ENCODE peak calls at places on chromosome 18, in five cellular contexts. One of them, this sample, is unnamed.

GRCh38 chr18:49849331-49850217 is 36.2 kb upstream of the ACAA2 start:
- ATAC-seq in WTC11: peak; percentile 91
- ATAC-seq in stimulated activated naive CD8-positive, alpha-beta T cell treated with anti-CD3 and anti-CD28 coated beads, Interleukin-15, amount 100 ng/mL, for 72 hours: no peak
- ATAC-seq in stimulated activated effector memory CD8-positive, alpha-beta T cell treated with anti-CD3 and anti-CD28 coated beads, Interleukin-12 subunit alpha, Interleukin-12 subunit beta, amount 100 ng/mL, for 72 hours: no peak
- ATAC-seq in right lobe of liver: peak; percentile 37
- ATAC-seq in this sample: peak; percentile 40

GRCh38 chr18:50507120-50507590 is 52.7 kb upstream of the MAPK4 start:
- ATAC-seq in WTC11: peak; percentile 100
- ATAC-seq in stimulated activated naive CD8-positive, alpha-beta T cell treated with anti-CD3 and anti-CD28 coated beads, Interleukin-15, amount 100 ng/mL, for 72 hours: peak; percentile 39
- ATAC-seq in stimulated activated effector memory CD8-positive, alpha-beta T cell treated with anti-CD3 and anti-CD28 coated beads, Interleukin-12 subunit alpha, Interleukin-12 subunit beta, amount 100 ng/mL, for 72 hours: no peak
- ATAC-seq in right lobe of liver: peak; percentile 96
- ATAC-seq in this sample: no peak

GRCh38 chr18:56445422-56445821 is 193.0 kb downstream of the TXNL1 start:
- ATAC-seq in WTC11: no peak
- ATAC-seq in stimulated activated naive CD8-positive, alpha-beta T cell treated with anti-CD3 and anti-CD28 coated beads, Interleukin-15, amount 100 ng/mL, for 72 hours: no peak
- ATAC-seq in stimulated activated effector memory CD8-positive, alpha-beta T cell treated with anti-CD3 and anti-CD28 coated beads, Interleukin-12 subunit alpha, Interleukin-12 subunit beta, amount 100 ng/mL, for 72 hours: no peak
- ATAC-seq in right lobe of liver: no peak
- ATAC-seq in this sample: no peak

GRCh38 chr18:43949291-43949690 is 672.0 kb upstream of the SYT4 start:
- ATAC-seq in WTC11: no peak
- ATAC-seq in stimulated activated naive CD8-positive, alpha-beta T cell treated with anti-CD3 and anti-CD28 coated beads, Interleukin-15, amount 100 ng/mL, for 72 hours: no peak
- ATAC-seq in stimulated activated effector memory CD8-positive, alpha-beta T cell treated with anti-CD3 and anti-CD28 coated beads, Interleukin-12 subunit alpha, Interleukin-12 subunit beta, amount 100 ng/mL, for 72 hours: no peak
- ATAC-seq in right lobe of liver: no peak
- ATAC-seq in this sample: no peak

GRCh38 chr18:49061906-49062831 is 111.4 kb upstream of the SMAD7 start:
- ATAC-seq in WTC11: peak; percentile 28
- ATAC-seq in stimulated activated naive CD8-positive, alpha-beta T cell treated with anti-CD3 and anti-CD28 coated beads, Interleukin-15, amount 100 ng/mL, for 72 hours: no peak
- ATAC-seq in stimulated activated effector memory CD8-positive, alpha-beta T cell treated with anti-CD3 and anti-CD28 coated beads, Interleukin-12 subunit alpha, Interleukin-12 subunit beta, amount 100 ng/mL, for 72 hours: no peak
- ATAC-seq in right lobe of liver: peak; percentile 33
- ATAC-seq in this sample: no peak

GRCh38 chr18:70221911-70222278 is 16.4 kb upstream of the RTTN start:
- ATAC-seq in WTC11: no peak
- ATAC-seq in stimulated activated naive CD8-positive, alpha-beta T cell treated with anti-CD3 and anti-CD28 coated beads, Interleukin-15, amount 100 ng/mL, for 72 hours: no peak
- ATAC-seq in stimulated activated effector memory CD8-positive, alpha-beta T cell treated with anti-CD3 and anti-CD28 coated beads, Interleukin-12 subunit alpha, Interleukin-12 subunit beta, amount 100 ng/mL, for 72 hours: no peak
- ATAC-seq in right lobe of liver: no peak
- ATAC-seq in this sample: no peak

GRCh38 chr18:59810740-59811520 is 88.9 kb upstream of the PMAIP1 start:
- ATAC-seq in WTC11: no peak
- ATAC-seq in stimulated activated naive CD8-positive, alpha-beta T cell treated with anti-CD3 and anti-CD28 coated beads, Interleukin-15, amount 100 ng/mL, for 72 hours: no peak
- ATAC-seq in stimulated activated effector memory CD8-positive, alpha-beta T cell treated with anti-CD3 and anti-CD28 coated beads, Interleukin-12 subunit alpha, Interleukin-12 subunit beta, amount 100 ng/mL, for 72 hours: no peak
- ATAC-seq in right lobe of liver: no peak
- ATAC-seq in this sample: no peak

GRCh38 chr18:62331581-62332436 is 6.7 kb downstream of the TNFRSF11A start:
- ATAC-seq in WTC11: no peak
- ATAC-seq in stimulated activated naive CD8-positive, alpha-beta T cell treated with anti-CD3 and anti-CD28 coated beads, Interleukin-15, amount 100 ng/mL, for 72 hours: peak; percentile 39
- ATAC-seq in stimulated activated effector memory CD8-positive, alpha-beta T cell treated with anti-CD3 and anti-CD28 coated beads, Interleukin-12 subunit alpha, Interleukin-12 subunit beta, amount 100 ng/mL, for 72 hours: peak; percentile 69
- ATAC-seq in right lobe of liver: peak; percentile 15
- ATAC-seq in this sample: peak; percentile 38

GRCh38 chr18:13465476-13465875 is 246.9 kb downstream of the LDLRAD4 start:
- ATAC-seq in WTC11: no peak
- ATAC-seq in stimulated activated naive CD8-positive, alpha-beta T cell treated with anti-CD3 and anti-CD28 coated beads, Interleukin-15, amount 100 ng/mL, for 72 hours: peak; percentile 3
- ATAC-seq in stimulated activated effector memory CD8-positive, alpha-beta T cell treated with anti-CD3 and anti-CD28 coated beads, Interleukin-12 subunit alpha, Interleukin-12 subunit beta, amount 100 ng/mL, for 72 hours: no peak
- ATAC-seq in right lobe of liver: peak; percentile 81
- ATAC-seq in this sample: peak; percentile 7

GRCh38 chr18:8844721-8845148 is 139.4 kb downstream of the MTCL1 start:
- ATAC-seq in WTC11: no peak
- ATAC-seq in stimulated activated naive CD8-positive, alpha-beta T cell treated with anti-CD3 and anti-CD28 coated beads, Interleukin-15, amount 100 ng/mL, for 72 hours: no peak
- ATAC-seq in stimulated activated effector memory CD8-positive, alpha-beta T cell treated with anti-CD3 and anti-CD28 coated beads, Interleukin-12 subunit alpha, Interleukin-12 subunit beta, amount 100 ng/mL, for 72 hours: no peak
- ATAC-seq in right lobe of liver: no peak
- ATAC-seq in this sample: no peak

GRCh38 chr18:73331212-73331772 is 463.5 kb upstream of the NETO1 start:
- ATAC-seq in WTC11: peak; percentile 77
- ATAC-seq in stimulated activated naive CD8-positive, alpha-beta T cell treated with anti-CD3 and anti-CD28 coated beads, Interleukin-15, amount 100 ng/mL, for 72 hours: no peak
- ATAC-seq in stimulated activated effector memory CD8-positive, alpha-beta T cell treated with anti-CD3 and anti-CD28 coated beads, Interleukin-12 subunit alpha, Interleukin-12 subunit beta, amount 100 ng/mL, for 72 hours: no peak
- ATAC-seq in right lobe of liver: no peak
- ATAC-seq in this sample: no peak

GRCh38 chr18:79502785-79503184 is 107.1 kb downstream of the NFATC1 start:
- ATAC-seq in WTC11: no peak
- ATAC-seq in stimulated activated naive CD8-positive, alpha-beta T cell treated with anti-CD3 and anti-CD28 coated beads, Interleukin-15, amount 100 ng/mL, for 72 hours: peak; percentile 24
- ATAC-seq in stimulated activated effector memory CD8-positive, alpha-beta T cell treated with anti-CD3 and anti-CD28 coated beads, Interleukin-12 subunit alpha, Interleukin-12 subunit beta, amount 100 ng/mL, for 72 hours: peak; percentile 57
- ATAC-seq in right lobe of liver: no peak
- ATAC-seq in this sample: peak; percentile 49

GRCh38 chr18:77056399-77057015 is 76.1 kb downstream of the MBP start:
- ATAC-seq in WTC11: peak; percentile 17
- ATAC-seq in stimulated activated naive CD8-positive, alpha-beta T cell treated with anti-CD3 and anti-CD28 coated beads, Interleukin-15, amount 100 ng/mL, for 72 hours: no peak
- ATAC-seq in stimulated activated effector memory CD8-positive, alpha-beta T cell treated with anti-CD3 and anti-CD28 coated beads, Interleukin-12 subunit alpha, Interleukin-12 subunit beta, amount 100 ng/mL, for 72 hours: no peak
- ATAC-seq in right lobe of liver: peak; percentile 4
- ATAC-seq in this sample: no peak

GRCh38 chr18:63290456-63291200 is 28.9 kb downstream of the BCL2 start:
- ATAC-seq in WTC11: peak; percentile 51
- ATAC-seq in stimulated activated naive CD8-positive, alpha-beta T cell treated with anti-CD3 and anti-CD28 coated beads, Interleukin-15, amount 100 ng/mL, for 72 hours: peak; percentile 45
- ATAC-seq in stimulated activated effector memory CD8-positive, alpha-beta T cell treated with anti-CD3 and anti-CD28 coated beads, Interleukin-12 subunit alpha, Interleukin-12 subunit beta, amount 100 ng/mL, for 72 hours: peak; percentile 56
- ATAC-seq in right lobe of liver: no peak
- ATAC-seq in this sample: peak; percentile 47

GRCh38 chr18:23066504-23067039 is 68.7 kb upstream of the CABLES1 start:
- ATAC-seq in WTC11: no peak
- ATAC-seq in stimulated activated naive CD8-positive, alpha-beta T cell treated with anti-CD3 and anti-CD28 coated beads, Interleukin-15, amount 100 ng/mL, for 72 hours: no peak
- ATAC-seq in stimulated activated effector memory CD8-positive, alpha-beta T cell treated with anti-CD3 and anti-CD28 coated beads, Interleukin-12 subunit alpha, Interleukin-12 subunit beta, amount 100 ng/mL, for 72 hours: no peak
- ATAC-seq in right lobe of liver: peak; percentile 66
- ATAC-seq in this sample: no peak

GRCh38 chr18:46899274-46899948 is 17.9 kb downstream of the PIAS2 start:
- ATAC-seq in WTC11: peak; percentile 99
- ATAC-seq in stimulated activated naive CD8-positive, alpha-beta T cell treated with anti-CD3 and anti-CD28 coated beads, Interleukin-15, amount 100 ng/mL, for 72 hours: no peak
- ATAC-seq in stimulated activated effector memory CD8-positive, alpha-beta T cell treated with anti-CD3 and anti-CD28 coated beads, Interleukin-12 subunit alpha, Interleukin-12 subunit beta, amount 100 ng/mL, for 72 hours: peak; percentile 72
- ATAC-seq in right lobe of liver: no peak
- ATAC-seq in this sample: no peak

GRCh38 chr18:50674307-50674706 is 114.4 kb downstream of the MAPK4 start:
- ATAC-seq in WTC11: no peak
- ATAC-seq in stimulated activated naive CD8-positive, alpha-beta T cell treated with anti-CD3 and anti-CD28 coated beads, Interleukin-15, amount 100 ng/mL, for 72 hours: no peak
- ATAC-seq in stimulated activated effector memory CD8-positive, alpha-beta T cell treated with anti-CD3 and anti-CD28 coated beads, Interleukin-12 subunit alpha, Interleukin-12 subunit beta, amount 100 ng/mL, for 72 hours: no peak
- ATAC-seq in right lobe of liver: no peak
- ATAC-seq in this sample: no peak

GRCh38 chr18:3441290-3441689 is 8.7 kb upstream of the TGIF1 start:
- ATAC-seq in WTC11: peak; percentile 92
- ATAC-seq in stimulated activated naive CD8-positive, alpha-beta T cell treated with anti-CD3 and anti-CD28 coated beads, Interleukin-15, amount 100 ng/mL, for 72 hours: peak; percentile 60
- ATAC-seq in stimulated activated effector memory CD8-positive, alpha-beta T cell treated with anti-CD3 and anti-CD28 coated beads, Interleukin-12 subunit alpha, Interleukin-12 subunit beta, amount 100 ng/mL, for 72 hours: no peak
- ATAC-seq in right lobe of liver: peak; percentile 97
- ATAC-seq in this sample: peak; percentile 40

GRCh38 chr18:58350526-58350925 is 278.4 kb downstream of the ALPK2 start:
- ATAC-seq in WTC11: no peak
- ATAC-seq in stimulated activated naive CD8-positive, alpha-beta T cell treated with anti-CD3 and anti-CD28 coated beads, Interleukin-15, amount 100 ng/mL, for 72 hours: no peak
- ATAC-seq in stimulated activated effector memory CD8-positive, alpha-beta T cell treated with anti-CD3 and anti-CD28 coated beads, Interleukin-12 subunit alpha, Interleukin-12 subunit beta, amount 100 ng/mL, for 72 hours: no peak
- ATAC-seq in right lobe of liver: no peak
- ATAC-seq in this sample: no peak

GRCh38 chr18:47260138-47260923 is 8.9 kb upstream of the SKOR2 start:
- ATAC-seq in WTC11: peak; percentile 40
- ATAC-seq in stimulated activated naive CD8-positive, alpha-beta T cell treated with anti-CD3 and anti-CD28 coated beads, Interleukin-15, amount 100 ng/mL, for 72 hours: no peak
- ATAC-seq in stimulated activated effector memory CD8-positive, alpha-beta T cell treated with anti-CD3 and anti-CD28 coated beads, Interleukin-12 subunit alpha, Interleukin-12 subunit beta, amount 100 ng/mL, for 72 hours: no peak
- ATAC-seq in right lobe of liver: peak; percentile 65
- ATAC-seq in this sample: no peak

GRCh38 chr18:23646282-23646681 is 16.4 kb downstream of the ANKRD29 start:
- ATAC-seq in WTC11: no peak
- ATAC-seq in stimulated activated naive CD8-positive, alpha-beta T cell treated with anti-CD3 and anti-CD28 coated beads, Interleukin-15, amount 100 ng/mL, for 72 hours: no peak
- ATAC-seq in stimulated activated effector memory CD8-positive, alpha-beta T cell treated with anti-CD3 and anti-CD28 coated beads, Interleukin-12 subunit alpha, Interleukin-12 subunit beta, amount 100 ng/mL, for 72 hours: no peak
- ATAC-seq in right lobe of liver: no peak
- ATAC-seq in this sample: no peak

GRCh38 chr18:13500891-13501887 is 225.2 kb downstream of the FAM210A start:
- ATAC-seq in WTC11: peak; percentile 48
- ATAC-seq in stimulated activated naive CD8-positive, alpha-beta T cell treated with anti-CD3 and anti-CD28 coated beads, Interleukin-15, amount 100 ng/mL, for 72 hours: no peak
- ATAC-seq in stimulated activated effector memory CD8-positive, alpha-beta T cell treated with anti-CD3 and anti-CD28 coated beads, Interleukin-12 subunit alpha, Interleukin-12 subunit beta, amount 100 ng/mL, for 72 hours: no peak
- ATAC-seq in right lobe of liver: peak; percentile 91
- ATAC-seq in this sample: no peak

GRCh38 chr18:74463271-74463670 is 6.2 kb upstream of the DIPK1C start:
- ATAC-seq in WTC11: no peak
- ATAC-seq in stimulated activated naive CD8-positive, alpha-beta T cell treated with anti-CD3 and anti-CD28 coated beads, Interleukin-15, amount 100 ng/mL, for 72 hours: no peak
- ATAC-seq in stimulated activated effector memory CD8-positive, alpha-beta T cell treated with anti-CD3 and anti-CD28 coated beads, Interleukin-12 subunit alpha, Interleukin-12 subunit beta, amount 100 ng/mL, for 72 hours: no peak
- ATAC-seq in right lobe of liver: no peak
- ATAC-seq in this sample: no peak

GRCh38 chr18:8571399-8571798 is 37.8 kb upstream of the RAB12 start:
- ATAC-seq in WTC11: peak; percentile 48
- ATAC-seq in stimulated activated naive CD8-positive, alpha-beta T cell treated with anti-CD3 and anti-CD28 coated beads, Interleukin-15, amount 100 ng/mL, for 72 hours: no peak
- ATAC-seq in stimulated activated effector memory CD8-positive, alpha-beta T cell treated with anti-CD3 and anti-CD28 coated beads, Interleukin-12 subunit alpha, Interleukin-12 subunit beta, amount 100 ng/mL, for 72 hours: no peak
- ATAC-seq in right lobe of liver: no peak
- ATAC-seq in this sample: no peak

GRCh38 chr18:31626409-31626808 is 34.7 kb downstream of the TTR start:
- ATAC-seq in WTC11: no peak
- ATAC-seq in stimulated activated naive CD8-positive, alpha-beta T cell treated with anti-CD3 and anti-CD28 coated beads, Interleukin-15, amount 100 ng/mL, for 72 hours: no peak
- ATAC-seq in stimulated activated effector memory CD8-positive, alpha-beta T cell treated with anti-CD3 and anti-CD28 coated beads, Interleukin-12 subunit alpha, Interleukin-12 subunit beta, amount 100 ng/mL, for 72 hours: no peak
- ATAC-seq in right lobe of liver: peak; percentile 92
- ATAC-seq in this sample: no peak

GRCh38 chr18:49613741-49614151 is 51.9 kb downstream of the LIPG start:
- ATAC-seq in WTC11: peak; percentile 29
- ATAC-seq in stimulated activated naive CD8-positive, alpha-beta T cell treated with anti-CD3 and anti-CD28 coated beads, Interleukin-15, amount 100 ng/mL, for 72 hours: no peak
- ATAC-seq in stimulated activated effector memory CD8-positive, alpha-beta T cell treated with anti-CD3 and anti-CD28 coated beads, Interleukin-12 subunit alpha, Interleukin-12 subunit beta, amount 100 ng/mL, for 72 hours: no peak
- ATAC-seq in right lobe of liver: no peak
- ATAC-seq in this sample: no peak

GRCh38 chr18:10381516-10381915 is 72.9 kb upstream of the APCDD1 start:
- ATAC-seq in WTC11: no peak
- ATAC-seq in stimulated activated naive CD8-positive, alpha-beta T cell treated with anti-CD3 and anti-CD28 coated beads, Interleukin-15, amount 100 ng/mL, for 72 hours: no peak
- ATAC-seq in stimulated activated effector memory CD8-positive, alpha-beta T cell treated with anti-CD3 and anti-CD28 coated beads, Interleukin-12 subunit alpha, Interleukin-12 subunit beta, amount 100 ng/mL, for 72 hours: no peak
- ATAC-seq in right lobe of liver: no peak
- ATAC-seq in this sample: no peak

GRCh38 chr18:37270046-37270665 is 295.4 kb downstream of the CELF4 start:
- ATAC-seq in WTC11: peak; percentile 56
- ATAC-seq in stimulated activated naive CD8-positive, alpha-beta T cell treated with anti-CD3 and anti-CD28 coated beads, Interleukin-15, amount 100 ng/mL, for 72 hours: no peak
- ATAC-seq in stimulated activated effector memory CD8-positive, alpha-beta T cell treated with anti-CD3 and anti-CD28 coated beads, Interleukin-12 subunit alpha, Interleukin-12 subunit beta, amount 100 ng/mL, for 72 hours: no peak
- ATAC-seq in right lobe of liver: peak; percentile 42
- ATAC-seq in this sample: no peak

GRCh38 chr18:80198391-80198790 is 48.9 kb downstream of the PARD6G start:
- ATAC-seq in WTC11: no peak
- ATAC-seq in stimulated activated naive CD8-positive, alpha-beta T cell treated with anti-CD3 and anti-CD28 coated beads, Interleukin-15, amount 100 ng/mL, for 72 hours: no peak
- ATAC-seq in stimulated activated effector memory CD8-positive, alpha-beta T cell treated with anti-CD3 and anti-CD28 coated beads, Interleukin-12 subunit alpha, Interleukin-12 subunit beta, amount 100 ng/mL, for 72 hours: no peak
- ATAC-seq in right lobe of liver: no peak
- ATAC-seq in this sample: no peak

GRCh38 chr18:2976218-2976617 is 36.7 kb downstream of the LPIN2 start:
- ATAC-seq in WTC11: no peak
- ATAC-seq in stimulated activated naive CD8-positive, alpha-beta T cell treated with anti-CD3 and anti-CD28 coated beads, Interleukin-15, amount 100 ng/mL, for 72 hours: no peak
- ATAC-seq in stimulated activated effector memory CD8-positive, alpha-beta T cell treated with anti-CD3 and anti-CD28 coated beads, Interleukin-12 subunit alpha, Interleukin-12 subunit beta, amount 100 ng/mL, for 72 hours: no peak
- ATAC-seq in right lobe of liver: no peak
- ATAC-seq in this sample: no peak

GRCh38 chr18:11518788-11519685 is 90.4 kb upstream of the SLC35G4 start:
- ATAC-seq in WTC11: peak; percentile 98
- ATAC-seq in stimulated activated naive CD8-positive, alpha-beta T cell treated with anti-CD3 and anti-CD28 coated beads, Interleukin-15, amount 100 ng/mL, for 72 hours: peak; percentile 83
- ATAC-seq in stimulated activated effector memory CD8-positive, alpha-beta T cell treated with anti-CD3 and anti-CD28 coated beads, Interleukin-12 subunit alpha, Interleukin-12 subunit beta, amount 100 ng/mL, for 72 hours: peak; percentile 56
- ATAC-seq in right lobe of liver: peak; percentile 81
- ATAC-seq in this sample: peak; percentile 45

GRCh38 chr18:78659748-78660147 is 319.9 kb upstream of the SALL3 start:
- ATAC-seq in WTC11: peak; percentile 88
- ATAC-seq in stimulated activated naive CD8-positive, alpha-beta T cell treated with anti-CD3 and anti-CD28 coated beads, Interleukin-15, amount 100 ng/mL, for 72 hours: peak; percentile 48
- ATAC-seq in stimulated activated effector memory CD8-positive, alpha-beta T cell treated with anti-CD3 and anti-CD28 coated beads, Interleukin-12 subunit alpha, Interleukin-12 subunit beta, amount 100 ng/mL, for 72 hours: peak; percentile 36
- ATAC-seq in right lobe of liver: peak; percentile 39
- ATAC-seq in this sample: peak; percentile 29

GRCh38 chr18:79629249-79629558 is 50.4 kb upstream of the CTDP1 start:
- ATAC-seq in WTC11: no peak
- ATAC-seq in stimulated activated naive CD8-positive, alpha-beta T cell treated with anti-CD3 and anti-CD28 coated beads, Interleukin-15, amount 100 ng/mL, for 72 hours: no peak
- ATAC-seq in stimulated activated effector memory CD8-positive, alpha-beta T cell treated with anti-CD3 and anti-CD28 coated beads, Interleukin-12 subunit alpha, Interleukin-12 subunit beta, amount 100 ng/mL, for 72 hours: no peak
- ATAC-seq in right lobe of liver: no peak
- ATAC-seq in this sample: no peak

GRCh38 chr18:26524002-26524401 is 24.4 kb downstream of the KCTD1 start:
- ATAC-seq in WTC11: no peak
- ATAC-seq in stimulated activated naive CD8-positive, alpha-beta T cell treated with anti-CD3 and anti-CD28 coated beads, Interleukin-15, amount 100 ng/mL, for 72 hours: no peak
- ATAC-seq in stimulated activated effector memory CD8-positive, alpha-beta T cell treated with anti-CD3 and anti-CD28 coated beads, Interleukin-12 subunit alpha, Interleukin-12 subunit beta, amount 100 ng/mL, for 72 hours: no peak
- ATAC-seq in right lobe of liver: no peak
- ATAC-seq in this sample: no peak

GRCh38 chr18:4233468-4233867 is 221.6 kb downstream of the DLGAP1 start:
- ATAC-seq in WTC11: no peak
- ATAC-seq in stimulated activated naive CD8-positive, alpha-beta T cell treated with anti-CD3 and anti-CD28 coated beads, Interleukin-15, amount 100 ng/mL, for 72 hours: no peak
- ATAC-seq in stimulated activated effector memory CD8-positive, alpha-beta T cell treated with anti-CD3 and anti-CD28 coated beads, Interleukin-12 subunit alpha, Interleukin-12 subunit beta, amount 100 ng/mL, for 72 hours: no peak
- ATAC-seq in right lobe of liver: no peak
- ATAC-seq in this sample: no peak

GRCh38 chr18:39211461-39211860 is 1645.9 kb upstream of the CELF4 start:
- ATAC-seq in WTC11: no peak
- ATAC-seq in stimulated activated naive CD8-positive, alpha-beta T cell treated with anti-CD3 and anti-CD28 coated beads, Interleukin-15, amount 100 ng/mL, for 72 hours: no peak
- ATAC-seq in stimulated activated effector memory CD8-positive, alpha-beta T cell treated with anti-CD3 and anti-CD28 coated beads, Interleukin-12 subunit alpha, Interleukin-12 subunit beta, amount 100 ng/mL, for 72 hours: no peak
- ATAC-seq in right lobe of liver: no peak
- ATAC-seq in this sample: no peak

GRCh38 chr18:26190506-26190905 is 35.7 kb upstream of the TAF4B start:
- ATAC-seq in WTC11: no peak
- ATAC-seq in stimulated activated naive CD8-positive, alpha-beta T cell treated with anti-CD3 and anti-CD28 coated beads, Interleukin-15, amount 100 ng/mL, for 72 hours: peak; percentile 85
- ATAC-seq in stimulated activated effector memory CD8-positive, alpha-beta T cell treated with anti-CD3 and anti-CD28 coated beads, Interleukin-12 subunit alpha, Interleukin-12 subunit beta, amount 100 ng/mL, for 72 hours: peak; percentile 72
- ATAC-seq in right lobe of liver: no peak
- ATAC-seq in this sample: peak; percentile 67

This sample was measured in activated T-helper 17 cell treated with anti-CD3 and anti-CD28 coated beads, Interleukin-2, amount 50 U/mL, for 72 hours.